ENCODE peak calls at places on chromosome 22, in five cellular contexts. H, A, X, Q and F are unnamed samples.

GRCh38 chr22:24247564-24248344 is 2.9 kb upstream of the GGT5 start:
- DNase-seq in H (peak; percentile 95), A (no peak), X (peak; percentile 84), Q (peak; percentile 85), F (peak; percentile 96)

GRCh38 chr22:30235687-30236170 is 10.8 kb downstream of the LIF start:
- DNase-seq in H (peak; percentile 88), A (no peak), X (peak; percentile 82), Q (peak; percentile 44), F (no peak)

GRCh38 chr22:44724416-44724815 is 22.4 kb downstream of the PRR5 start:
- DNase-seq in H (no peak), A (no peak), X (no peak), Q (no peak), F (no peak)

GRCh38 chr22:21857501-21857914 is 9.9 kb downstream of the MAPK1 start:
- DNase-seq in H (peak; percentile 30), A (no peak), X (no peak), Q (no peak), F (no peak)

GRCh38 chr22:47245286-47245685 is 482.8 kb downstream of the TBC1D22A start:
- DNase-seq in H (no peak), A (no peak), X (no peak), Q (no peak), F (no peak)

GRCh38 chr22:49765091-49765771 is 62.4 kb downstream of the BRD1 start:
- DNase-seq in H (no peak), A (no peak), X (no peak), Q (no peak), F (no peak)

GRCh38 chr22:46410291-46410808 is 74.8 kb downstream of the TRMU start:
- DNase-seq in H (no peak), A (no peak), X (no peak), Q (no peak), F (no peak)

GRCh38 chr22:21937041-21937820 is 15.4 kb downstream of the PPM1F start:
- DNase-seq in H (no peak), A (no peak), X (peak; percentile 72), Q (no peak), F (no peak)

GRCh38 chr22:29205598-29206371 is at the start of gene EMID1:
- DNase-seq in H (peak; percentile 9), A (no peak), X (no peak), Q (no peak), F (no peak)
- TF ChIP-seq CTCF in H (peak; percentile 25), A (no peak), X (no peak), Q (no peak), F (peak; percentile 19)

GRCh38 chr22:42990131-42990838 is 24.7 kb downstream of the PACSIN2 start:
- DNase-seq in H (peak; percentile 89), A (no peak), X (peak; percentile 88), Q (peak; percentile 92), F (no peak)
- TF ChIP-seq CTCF in H (peak; percentile 59), A (peak; percentile 38), X (peak; percentile 41), Q (peak; percentile 74), F (peak; percentile 68)

GRCh38 chr22:38705235-38706100 is at the start of gene GTPBP1:
- DNase-seq in H (peak; percentile 100), A (peak; percentile 100), X (peak; percentile 100), Q (peak; percentile 100), F (peak; percentile 100)
- TF ChIP-seq CTCF in H (peak; percentile 13), A (no peak), X (no peak), Q (peak; percentile 46), F (peak; percentile 1)

DNA sequence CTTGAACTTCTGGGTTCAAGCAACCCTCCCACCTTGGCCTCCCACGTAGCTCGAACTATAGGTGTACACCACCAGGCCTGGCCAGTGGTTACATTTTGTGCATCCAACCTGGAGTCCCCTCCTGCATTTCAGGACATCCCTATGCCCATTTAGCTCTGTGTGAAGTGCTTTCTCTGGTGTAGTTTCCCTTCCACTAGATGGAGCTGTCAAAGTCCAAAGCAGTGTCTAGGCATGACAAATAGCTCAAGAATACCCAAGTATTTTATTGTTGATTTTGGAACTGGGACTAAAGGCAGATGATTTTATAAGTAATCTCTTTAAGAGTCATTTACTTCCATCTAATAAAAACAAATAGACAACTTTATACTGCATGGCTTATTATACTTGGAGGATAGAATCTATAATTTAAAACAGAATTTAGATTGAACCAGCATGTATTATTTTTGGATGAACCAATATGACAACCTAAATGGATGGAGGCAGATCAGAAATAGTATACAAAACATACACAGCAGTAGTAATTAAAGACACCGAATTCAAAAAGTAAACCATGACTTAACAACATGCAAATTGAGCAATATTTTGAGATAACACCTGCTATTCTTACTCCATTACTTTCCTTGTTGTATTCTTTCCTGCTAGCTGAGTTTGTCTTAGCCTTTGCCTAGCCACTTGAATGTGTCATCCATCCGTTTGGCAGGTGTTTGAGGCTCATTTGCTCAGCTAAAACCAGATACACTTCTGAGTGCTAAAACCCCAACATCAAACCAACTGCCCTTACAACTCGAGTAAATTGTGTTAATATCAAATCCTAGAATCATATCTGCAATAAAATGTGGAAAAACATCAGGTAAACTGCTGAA is 37.7 kb downstream of the EIF4ENIF1 start:
- DNase-seq in H (peak; percentile 59), A (peak; percentile 25), X (peak; percentile 44), Q (peak; percentile 66), F (peak; percentile 12)
- TF ChIP-seq CTCF in H (peak; percentile 58), A (peak; percentile 59), X (peak; percentile 53), Q (peak; percentile 77), F (peak; percentile 60)

GRCh38 chr22:35761037-35761436 is 43.4 kb downstream of the APOL5 start:
- DNase-seq in H (peak; percentile 24), A (no peak), X (no peak), Q (no peak), F (no peak)
- TF ChIP-seq CTCF in H (peak; percentile 30), A (peak; percentile 24), X (peak; percentile 8), Q (peak; percentile 42), F (peak; percentile 13)

GRCh38 chr22:35543702-35544101 is 3.1 kb downstream of the RASD2 start:
- DNase-seq in H (no peak), A (no peak), X (no peak), Q (no peak), F (no peak)

GRCh38 chr22:35544189-35544588 is 3.6 kb downstream of the RASD2 start:
- DNase-seq in H (no peak), A (no peak), X (no peak), Q (no peak), F (no peak)

GRCh38 chr22:35541254-35541748 is 670 bp downstream of the RASD2 start:
- DNase-seq in H (no peak), A (no peak), X (no peak), Q (no peak), F (no peak)

GRCh38 chr22:35542157-35542971 is 1.7 kb downstream of the RASD2 start:
- DNase-seq in H (no peak), A (no peak), X (no peak), Q (no peak), F (no peak)

DNA sequence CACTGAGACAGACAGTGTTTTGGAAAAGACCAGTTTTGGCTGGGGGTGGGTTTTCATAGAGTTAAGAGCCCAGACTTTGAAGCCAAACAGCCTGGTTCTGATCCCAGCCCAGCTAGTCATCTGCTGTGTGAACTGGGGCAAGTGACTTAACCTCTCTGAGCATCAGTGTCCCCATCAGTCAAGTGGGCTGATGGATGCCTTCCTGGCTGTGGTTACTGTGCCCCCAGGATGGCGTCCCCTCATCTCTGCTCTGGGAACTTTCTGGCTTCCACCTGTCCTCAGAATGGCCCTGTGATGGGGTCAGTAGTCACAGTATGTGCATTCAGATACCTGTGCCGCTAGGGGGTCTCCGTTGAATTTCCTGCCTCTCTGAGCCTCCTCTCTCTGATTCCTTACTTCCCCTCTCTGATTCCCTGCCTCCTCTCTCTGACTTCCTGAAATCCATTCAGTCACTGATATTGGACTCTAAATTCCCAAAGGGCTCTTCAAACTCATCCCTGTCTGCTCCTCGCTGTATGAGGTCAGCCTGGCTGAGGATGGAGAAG is 2.4 kb downstream of the RASD2 start:
- DNase-seq in H (no peak), A (no peak), X (no peak), Q (no peak), F (no peak)
- TF ChIP-seq CTCF in H (no peak), A (no peak), X (no peak), Q (no peak), F (no peak)